ENCODE peak calls at places on chromosomes 6 and 20, in four cellular contexts. P, Q, S and L are unnamed samples.

GRCh38 chr20:20334489-20334888 is 33.4 kb upstream of the INSM1 start:
- DNase-seq in S (no peak), P (no peak), Q (no peak), L (no peak)

GRCh38 chr6:139135578-139136545 is 982 bp downstream of the HECA start:
- DNase-seq in S (no peak), P (no peak), Q (peak; percentile 76), L (peak; percentile 39)

GRCh38 chr20:34124469-34125249 is 12.6 kb upstream of the EIF2S2 start:
- DNase-seq in S (no peak), Q (no peak), P (no peak), L (no peak)

GRCh38 chr20:2816583-2817340 is 598 bp downstream of the TMEM239 start:
- DNase-seq in P (no peak), Q (no peak), S (no peak), L (no peak)

GRCh38 chr6:133542056-133542821 is 301.1 kb downstream of the EYA4 start:
- DNase-seq in P (no peak), S (no peak), Q (no peak), L (no peak)

GRCh38 chr6:16437984-16438383 is 199.6 kb downstream of the GMPR start:
- DNase-seq in Q (no peak), P (no peak), S (no peak), L (no peak)

GRCh38 chr6:90375681-90376439 is 79.2 kb upstream of the BACH2 start:
- DNase-seq in S (peak; percentile 16), P (no peak), Q (no peak), L (no peak)

GRCh38 chr6:91708534-91708933 is 1121.7 kb upstream of the MAP3K7 start:
- DNase-seq in P (no peak), Q (no peak), S (no peak), L (no peak)

GRCh38 chr6:47203968-47204611 is 105.6 kb downstream of the TNFRSF21 start:
- DNase-seq in S (no peak), Q (no peak), P (no peak), L (no peak)

GRCh38 chr6:142035890-142036289 is 96.8 kb upstream of the GJE1 start:
- DNase-seq in S (no peak), Q (no peak), P (no peak), L (no peak)

GRCh38 chr6:33905081-33905609 is 101.3 kb upstream of the MLN start:
- DNase-seq in S (no peak), P (no peak), Q (peak; percentile 78), L (peak; percentile 44)

GRCh38 chr20:18639501-18639979 is 51.7 kb downstream of the DTD1 start:
- DNase-seq in Q (no peak), P (no peak), S (no peak), L (no peak)

GRCh38 chr6:140276133-140276532 is 901.7 kb upstream of the CITED2 start:
- DNase-seq in P (no peak), S (no peak), Q (no peak), L (no peak)

GRCh38 chr6:111668410-111668809 is 62.7 kb upstream of the TRAF3IP2 start:
- DNase-seq in Q (no peak), S (no peak), P (no peak), L (no peak)

GRCh38 chr6:12147557-12148316 is 135.6 kb downstream of the HIVEP1 start:
- DNase-seq in P (no peak), S (no peak), Q (no peak), L (no peak)

GRCh38 chr6:109821494-109821893 is 130.4 kb downstream of the FIG4 start:
- DNase-seq in S (no peak), Q (no peak), P (no peak), L (no peak)

GRCh38 chr6:3751730-3752537 is 421 bp upstream of the PXDC1 start:
- DNase-seq in P (peak; percentile 78), S (peak; percentile 77), Q (peak; percentile 38), L (peak; percentile 40)

GRCh38 chr6:2038096-2038495 is 207.3 kb downstream of the GMDS start:
- DNase-seq in S (no peak), Q (peak; percentile 74), P (no peak), L (peak; percentile 11)

GRCh38 chr20:32609993-32610896 is 25.1 kb upstream of the NOL4L start:
- DNase-seq in P (no peak), Q (no peak), S (no peak), L (no peak)

GRCh38 chr20:53708129-53708968 is 114.7 kb upstream of the ZNF217 start:
- DNase-seq in Q (peak; percentile 18), P (no peak), S (no peak), L (no peak)

DNA sequence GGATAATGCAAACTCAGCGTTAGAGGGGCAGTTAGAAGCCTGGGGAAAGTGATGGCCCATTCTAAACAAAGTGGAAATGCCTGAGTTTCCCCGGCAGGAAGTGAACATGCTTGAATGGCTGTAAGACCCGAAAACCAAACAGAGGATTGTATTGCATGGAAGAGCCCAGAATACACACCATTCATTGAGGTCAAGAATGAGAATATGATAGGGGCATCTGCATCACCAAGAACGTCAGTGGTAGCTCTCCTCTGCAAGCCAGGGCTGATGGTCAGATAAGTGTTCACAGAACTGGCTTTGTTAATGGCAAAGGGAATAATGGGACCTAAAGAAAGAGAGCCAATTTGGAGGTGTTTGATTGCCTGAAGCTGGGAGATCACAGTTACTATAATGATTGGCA is 663.4 kb downstream of the KHDRBS2 start:
- DNase-seq in Q (no peak), S (no peak), P (no peak), L (no peak)
- H3K4me1 ChIP-seq in Q (no peaks in the 10 kb centered on the region), S (no peaks in the 10 kb centered on the region), P (no peaks in the 10 kb centered on the region), L (no peaks in the 10 kb centered on the region)

GRCh38 chr20:22557403-22558276 is 26.7 kb downstream of the FOXA2 start:
- DNase-seq in Q (no peak), P (no peak), S (no peak), L (no peak)
- H3K27me3 ChIP-seq in Q (no peaks in the 10 kb centered on the region), P (peaks cover 57% of the 10 kb centered on the region), S (no peaks in the 10 kb centered on the region), L (no peaks in the 10 kb centered on the region)

GRCh38 chr20:22561965-22562581 is 22.3 kb downstream of the FOXA2 start:
- DNase-seq in Q (no peak), P (no peak), S (no peak), L (no peak)
- H3K4me1 ChIP-seq in Q (no peaks in the 10 kb centered on the region), P (no peaks in the 10 kb centered on the region), S (no peaks in the 10 kb centered on the region), L (no peaks in the 10 kb centered on the region)

GRCh38 chr20:9507544-9508239 is 6.7 kb upstream of the LAMP5 start:
- DNase-seq in Q (no peak), S (no peak), P (no peak), L (no peak)
- H3K27me3 ChIP-seq in Q (no peaks in the 10 kb centered on the region), S (no peaks in the 10 kb centered on the region), P (peaks cover 63% of the 10 kb centered on the region), L (peaks cover 19% of the 10 kb centered on the region)

GRCh38 chr6:6392214-6393068 is 72.0 kb upstream of the F13A1 start:
- DNase-seq in P (no peak), S (no peak), Q (no peak), L (no peak)
- H3K4me1 ChIP-seq in P (no peaks in the 10 kb centered on the region), S (no peaks in the 10 kb centered on the region), Q (no peaks in the 10 kb centered on the region), L (no peaks in the 10 kb centered on the region)

GRCh38 chr20:571754-572331 is 28.3 kb upstream of the CSNK2A1 start:
- DNase-seq in P (peak; percentile 48), Q (no peak), S (peak; percentile 7), L (no peak)
- H3K27me3 ChIP-seq in P (peaks cover 3% of the 10 kb centered on the region), Q (peaks cover 4% of the 10 kb centered on the region), S (no peaks in the 10 kb centered on the region), L (peaks cover 16% of the 10 kb centered on the region)

GRCh38 chr6:44043036-44043478 is 84.2 kb downstream of the MRPL14 start:
- DNase-seq in P (no peak), Q (no peak), S (no peak), L (no peak)

GRCh38 chr6:44040786-44041185 is 86.5 kb downstream of the MRPL14 start:
- DNase-seq in P (no peak), S (no peak), Q (no peak), L (no peak)

GRCh38 chr6:44039839-44040350 is 87.4 kb downstream of the MRPL14 start:
- DNase-seq in P (no peak), S (no peak), Q (no peak), L (no peak)

GRCh38 chr6:44042261-44043035 is 84.8 kb downstream of the MRPL14 start:
- DNase-seq in P (no peak), S (no peak), Q (no peak), L (no peak)

DNA sequence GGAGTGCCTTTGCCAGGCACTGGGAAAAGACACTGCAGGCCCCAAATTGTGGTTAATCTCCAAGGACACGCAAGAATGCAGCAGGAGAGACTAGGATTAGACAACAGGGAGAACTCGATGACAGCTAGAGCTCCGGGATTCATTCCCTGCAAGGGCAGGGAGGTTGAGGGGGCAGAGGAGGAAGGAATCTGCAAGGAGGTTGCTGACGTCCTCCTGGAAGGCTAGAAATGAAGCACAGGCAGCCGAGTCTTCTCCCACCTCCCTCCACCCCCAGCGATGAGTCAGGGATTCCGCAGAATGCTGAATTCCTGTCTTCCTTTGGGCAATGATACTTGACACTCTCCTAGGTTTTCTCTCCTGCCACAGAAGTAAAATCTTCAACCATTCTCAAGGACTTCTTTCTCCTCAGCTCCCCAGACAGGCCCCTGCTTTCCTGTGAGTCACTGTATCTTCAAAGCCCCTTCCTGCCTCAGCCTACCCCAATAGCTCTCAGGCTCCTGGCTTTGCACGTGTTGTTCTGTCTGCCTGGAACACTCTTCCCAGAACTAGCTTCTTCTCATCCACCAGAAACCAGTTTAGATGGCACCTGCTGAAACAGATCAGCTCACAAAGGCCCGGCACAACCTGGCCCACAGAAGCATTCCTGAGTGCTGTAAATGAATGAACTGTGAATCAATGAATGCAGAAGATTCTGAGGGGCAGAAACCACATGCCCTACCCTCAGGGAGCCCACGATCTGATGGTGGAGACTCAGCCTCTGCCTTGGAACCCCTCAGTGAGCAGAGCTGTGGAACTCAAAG is 85.6 kb downstream of the MRPL14 start:
- DNase-seq in P (peak; percentile 15), S (no peak), Q (no peak), L (no peak)
- H3K4me1 ChIP-seq in P (peaks cover 26% of the 10 kb centered on the region), S (peaks cover 22% of the 10 kb centered on the region), Q (no peaks in the 10 kb centered on the region), L (no peaks in the 10 kb centered on the region)

DNA sequence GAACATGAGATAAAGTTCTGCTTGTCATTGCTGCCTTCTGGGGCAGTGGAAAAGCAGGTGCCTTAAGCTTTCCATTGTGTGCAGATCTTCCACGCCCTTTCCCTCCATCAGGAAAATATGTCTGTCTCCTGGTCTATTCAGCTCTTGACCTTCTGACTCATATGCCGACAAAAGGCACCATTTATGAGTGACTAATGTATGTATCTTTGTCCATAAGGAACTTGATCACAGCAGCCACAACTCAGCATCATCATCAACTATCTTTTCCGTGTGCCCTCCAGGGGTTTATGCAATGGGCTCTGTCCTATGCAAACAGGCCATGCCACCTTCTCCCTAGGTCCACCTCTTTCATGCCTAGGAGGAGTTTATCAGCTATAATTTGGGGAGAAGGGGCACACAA is 102.7 kb upstream of the QKI start:
- DNase-seq in S (no peak), Q (no peak), P (no peak), L (no peak)
- H3K27me3 ChIP-seq in S (no peaks in the 10 kb centered on the region), Q (no peaks in the 10 kb centered on the region), P (no peaks in the 10 kb centered on the region), L (no peaks in the 10 kb centered on the region)

GRCh38 chr20:62929051-62929538 is 2.8 kb upstream of the DIDO1 start:
- DNase-seq in P (no peak), S (peak; percentile 43), Q (peak; percentile 40), L (peak; percentile 47)
- H3K4me1 ChIP-seq in P (peaks cover 20% of the 10 kb centered on the region), S (peaks cover 48% of the 10 kb centered on the region), Q (peaks cover 35% of the 10 kb centered on the region), L (peaks cover 41% of the 10 kb centered on the region)